ENCODE peak calls at places on chromosome 15, in nine cellular contexts. V, Z, A, W, J, Y, F, C and U are unnamed samples. For H3K4me1 and H3K9me3, the result is how much of the 10 kb centered on the place peaks cover.

GRCh38 chr15:52163321-52164190 is 27.6 kb downstream of the GNB5 start:
- DNase-seq in W (no peak), F (no peak), Y (no peak), J (peak), C (no peak), V (no peak), A (no peak), Z (no peak), U (peak)

GRCh38 chr15:87365221-87365620 is 891.3 kb downstream of the NTRK3 start:
- DNase-seq in W (peak), Y (no peak), F (no peak), V (no peak), A (no peak), C (no peak), J (peak), Z (no peak), U (peak)

GRCh38 chr15:45549831-45550230 is 27.3 kb upstream of the SLC30A4 start:
- DNase-seq in Z (no peak), Y (no peak), A (no peak), W (peak), J (no peak), V (no peak), C (no peak), F (no peak), U (no peak)

GRCh38 chr15:87669846-87670245 is 586.7 kb downstream of the NTRK3 start:
- DNase-seq in F (no peak), Y (no peak), A (no peak), W (no peak), J (no peak), C (no peak), Z (no peak), V (no peak), U (no peak)

GRCh38 chr15:48250640-48251076 is 44.6 kb downstream of the SLC12A1 start:
- DNase-seq in F (no peak), Y (no peak), Z (no peak), J (peak), W (peak), A (no peak), C (peak), V (no peak), U (peak)

GRCh38 chr15:31273258-31273941 is 53.2 kb upstream of the KLF13 start:
- DNase-seq in V (no peak), C (peak), Y (peak), F (no peak), J (no peak), W (no peak), A (peak), Z (no peak), U (no peak)

GRCh38 chr15:55526559-55527036 is 18.6 kb upstream of the DNAAF4 start:
- DNase-seq in A (no peak), F (no peak), V (no peak), C (peak), J (peak), Y (no peak), W (peak), Z (peak), U (no peak)

GRCh38 chr15:37135225-37135624 is 34.9 kb upstream of the MEIS2 start:
- DNase-seq in F (no peak), V (no peak), J (peak), W (peak), Z (no peak), C (no peak), A (no peak), Y (no peak), U (peak)

GRCh38 chr15:60538129-60538528 is 59.2 kb upstream of the ICE2 start:
- DNase-seq in Y (no peak), J (no peak), W (no peak), A (no peak), F (no peak), Z (no peak), C (no peak), V (no peak), U (no peak)

GRCh38 chr15:80893777-80894176 is 95.8 kb downstream of the MESD start:
- DNase-seq in C (no peak), F (no peak), A (peak), J (peak), W (no peak), V (no peak), Z (no peak), Y (no peak), U (no peak)

GRCh38 chr15:43293402-43293801 is 26.7 kb upstream of the TGM5 start:
- DNase-seq in F (no peak), Z (no peak), A (no peak), J (no peak), W (no peak), V (no peak), C (peak), Y (no peak), U (no peak)

GRCh38 chr15:47292638-47293037 is 424.7 kb upstream of the SEMA6D start:
- DNase-seq in Z (no peak), C (no peak), W (no peak), J (no peak), F (no peak), A (no peak), Y (no peak), V (no peak), U (no peak)

GRCh38 chr15:30953731-30954378 is 37.6 kb downstream of the MTMR10 start:
- DNase-seq in Z (no peak), A (peak), Y (no peak), J (no peak), C (peak), W (peak), F (no peak), V (no peak), U (peak)

GRCh38 chr15:63608989-63609388 is 11.8 kb downstream of the FBXL22 start:
- DNase-seq in J (no peak), A (no peak), Y (no peak), C (no peak), Z (no peak), F (no peak), W (no peak), V (no peak), U (no peak)

GRCh38 chr15:62444104-62445027 is 279.3 kb upstream of the C2CD4B start:
- DNase-seq in Z (no peak), J (no peak), F (no peak), Y (no peak), V (no peak), C (no peak), A (peak), W (peak), U (peak)

GRCh38 chr15:35719964-35720507 is 174.1 kb upstream of the DPH6 start:
- DNase-seq in C (no peak), A (no peak), V (no peak), J (no peak), W (no peak), Y (no peak), Z (no peak), F (no peak), U (no peak)

GRCh38 chr15:65094294-65094995 is 17.9 kb downstream of the KBTBD13 start:
- DNase-seq in Z (no peak), V (no peak), A (no peak), W (peak), Y (no peak), F (no peak), J (no peak), C (no peak), U (no peak)

GRCh38 chr15:33370225-33371020 is 59.7 kb downstream of the RYR3 start:
- DNase-seq in F (no peak), W (no peak), V (no peak), C (no peak), Z (no peak), Y (no peak), A (no peak), J (no peak), U (no peak)

GRCh38 chr15:37764733-37765191 is 169.7 kb upstream of the TMCO5A start:
- DNase-seq in J (peak), W (peak), Y (no peak), Z (no peak), V (no peak), A (no peak), F (no peak), C (peak), U (peak)

GRCh38 chr15:90646662-90647305 is 70.4 kb upstream of the BLM start:
- DNase-seq in J (no peak), W (no peak), A (no peak), V (no peak), C (no peak), F (no peak), Y (no peak), Z (no peak), U (no peak)

GRCh38 chr15:75178938-75179772 is 22.5 kb upstream of the C15orf39 start:
- DNase-seq in C (no peak), J (no peak), F (no peak), V (no peak), A (no peak), W (no peak), Y (no peak), Z (peak), U (no peak)

GRCh38 chr15:52101542-52102340 is 10.8 kb downstream of the BCL2L10 start:
- DNase-seq in C (no peak), Z (no peak), W (no peak), Y (no peak), J (no peak), F (no peak), V (no peak), A (no peak), U (no peak)

GRCh38 chr15:55267401-55268053 is 22.1 kb downstream of the RAB27A start:
- DNase-seq in W (no peak), F (peak), Y (no peak), V (peak), Z (no peak), A (peak), C (peak), J (no peak), U (no peak)

GRCh38 chr15:40279437-40280141 is 3.3 kb downstream of the ANKRD63 start:
- DNase-seq in A (peak), J (peak), Y (no peak), V (peak), C (peak), Z (peak), W (peak), F (peak), U (peak)

GRCh38 chr15:63369296-63369695 is 12.3 kb downstream of the CA12 start:
- DNase-seq in Y (no peak), J (no peak), F (no peak), W (peak), A (no peak), V (no peak), C (no peak), Z (no peak), U (no peak)

GRCh38 chr15:39149636-39150035 is 431.2 kb upstream of the THBS1 start:
- DNase-seq in Z (no peak), V (no peak), Y (no peak), W (no peak), J (no peak), F (no peak), A (no peak), C (no peak), U (no peak)

GRCh38 chr15:51576911-51577500 is 45.6 kb downstream of the DMXL2 start:
- DNase-seq in V (no peak), A (no peak), Y (no peak), W (peak), J (no peak), Z (no peak), F (no peak), C (peak), U (no peak)

GRCh38 chr15:96585634-96586386 is 255.3 kb downstream of the NR2F2 start:
- DNase-seq in C (no peak), J (peak), A (no peak), Z (no peak), Y (no peak), W (no peak), V (no peak), F (no peak), U (no peak)

GRCh38 chr15:69609176-69609575 is 156.6 kb downstream of the RPLP1 start:
- DNase-seq in F (no peak), W (peak), A (no peak), C (no peak), J (no peak), Y (no peak), Z (no peak), V (no peak), U (peak)

GRCh38 chr15:63601727-63602185 is 4.6 kb downstream of the FBXL22 start:
- DNase-seq in F (no peak), C (no peak), Z (no peak), W (no peak), A (no peak), Y (no peak), J (no peak), V (no peak), U (no peak)

GRCh38 chr15:36362508-36362907 is 216.9 kb upstream of the CDIN1 start:
- DNase-seq in F (no peak), C (no peak), Y (no peak), A (no peak), V (no peak), W (no peak), J (no peak), Z (no peak), U (no peak)

GRCh38 chr15:72307036-72307435 is 12.9 kb downstream of the CELF6 start:
- DNase-seq in Y (no peak), A (no peak), W (no peak), C (no peak), F (no peak), J (no peak), Z (no peak), V (no peak), U (no peak)

GRCh38 chr15:51649659-51650521 is 27.3 kb upstream of the DMXL2 start:
- DNase-seq in Y (no peak), C (peak), W (peak), Z (no peak), J (peak), V (peak), F (peak), A (no peak), U (peak)

GRCh38 chr15:96122077-96123027 is 208.1 kb upstream of the NR2F2 start:
- DNase-seq in V (no peak), W (peak), Y (no peak), J (peak), Z (no peak), F (no peak), C (peak), A (no peak), U (no peak)

GRCh38 chr15:60315878-60316277 is 81.9 kb downstream of the ANXA2 start:
- DNase-seq in A (no peak), C (no peak), J (no peak), Z (no peak), V (no peak), Y (no peak), F (no peak), W (no peak), U (no peak)

GRCh38 chr15:85556618-85556895 is 176.2 kb downstream of the AKAP13 start:
- DNase-seq in Z (no peak), V (no peak), Y (no peak), J (no peak), W (no peak), C (no peak), A (no peak), F (no peak), U (no peak)
- H3K4me1 ChIP-seq in Z (under half), V (under half), Y (under half), J (under half), W (under half), C (under half), A (under half), F (under half), U (under half)

DNA sequence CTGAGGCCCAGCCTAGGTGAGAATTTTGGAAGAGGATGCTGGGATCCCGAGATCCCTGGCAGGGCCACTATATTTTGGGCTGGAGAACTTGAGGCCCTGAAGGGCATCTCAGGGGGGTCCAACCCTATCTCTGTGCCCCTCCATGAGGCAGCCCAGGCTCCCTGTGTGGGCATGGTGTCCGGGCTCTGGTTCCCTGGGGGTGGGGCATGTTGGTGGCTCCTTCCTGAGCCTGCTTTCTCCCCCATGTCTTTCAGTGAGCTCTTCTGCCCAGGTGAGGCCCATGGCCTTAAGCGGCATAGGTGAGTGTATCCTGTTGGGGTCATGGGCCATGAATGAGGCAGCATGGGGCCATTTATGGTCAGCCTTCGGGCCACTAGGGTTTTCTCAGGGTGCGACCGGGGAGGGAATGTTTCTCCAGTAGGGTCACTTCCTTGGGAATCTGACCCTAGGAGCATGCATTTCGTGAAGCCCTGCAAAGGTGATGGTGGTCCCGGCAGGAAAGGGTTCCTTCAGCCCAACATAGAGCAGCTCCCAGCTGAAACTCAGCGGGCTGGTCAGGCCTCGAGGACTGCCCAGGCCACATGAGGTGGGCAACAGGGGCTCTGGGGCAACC is 191.3 kb downstream of the UBE3A start:
- DNase-seq in C (no peak), Y (no peak), W (no peak), V (no peak), F (no peak), A (peak), Z (no peak), J (no peak), U (no peak)
- H3K9me3 ChIP-seq in C (under half), Y (under half), W (half or more), V (under half), F (under half), A (under half), Z (under half), J (under half), U (under half)

GRCh38 chr15:68580026-68580882 is 1.5 kb downstream of the CORO2B start:
- DNase-seq in J (no peak), C (no peak), Z (peak), Y (no peak), V (no peak), A (peak), W (no peak), F (no peak), U (no peak)
- H3K27ac ChIP-seq in J (no peak), C (no peak), Z (no peak), Y (peak), V (no peak), A (no peak), W (no peak), F (no peak), U (no peak)

GRCh38 chr15:56948766-56949105 is 30.3 kb downstream of the TCF12 start:
- DNase-seq in C (no peak), V (no peak), J (peak), F (no peak), Z (no peak), Y (no peak), W (no peak), A (no peak), U (no peak)

GRCh38 chr15:56943398-56943797 is 25.0 kb downstream of the TCF12 start:
- DNase-seq in V (no peak), J (no peak), Y (no peak), C (no peak), Z (no peak), A (no peak), W (no peak), F (no peak), U (no peak)

GRCh38 chr15:56948000-56948765 is 29.7 kb downstream of the TCF12 start:
- DNase-seq in J (no peak), F (no peak), A (no peak), Y (no peak), Z (no peak), W (no peak), V (no peak), C (no peak), U (no peak)

GRCh38 chr15:56944485-56944884 is 26.0 kb downstream of the TCF12 start:
- DNase-seq in C (no peak), W (no peak), F (no peak), J (no peak), Y (no peak), Z (no peak), A (no peak), V (no peak), U (no peak)

DNA sequence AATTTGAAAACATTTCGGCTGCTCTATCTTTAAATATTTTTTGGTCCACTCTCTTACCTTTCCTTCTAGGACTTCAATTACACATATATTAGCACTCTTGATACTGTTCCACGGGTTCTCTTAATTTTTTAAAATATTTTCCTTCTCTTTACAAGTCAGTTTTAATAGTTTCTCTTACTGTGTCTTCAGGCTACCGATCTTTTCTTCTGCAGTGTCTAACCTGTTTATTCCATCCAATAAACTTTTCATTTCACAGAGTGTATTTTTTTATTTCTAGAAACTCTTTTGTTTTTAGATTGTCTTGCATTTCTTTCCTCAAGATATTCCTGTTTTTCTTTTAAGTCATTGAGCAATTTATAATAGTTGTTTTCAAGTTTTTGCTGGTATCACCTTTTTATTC is 27.7 kb downstream of the TCF12 start:
- DNase-seq in V (no peak), F (no peak), W (no peak), A (no peak), Z (no peak), C (no peak), J (no peak), Y (no peak), U (no peak)
- H3K4me1 ChIP-seq in V (under half), F (under half), W (under half), A (under half), Z (under half), C (under half), J (under half), Y (under half), U (under half)

DNA sequence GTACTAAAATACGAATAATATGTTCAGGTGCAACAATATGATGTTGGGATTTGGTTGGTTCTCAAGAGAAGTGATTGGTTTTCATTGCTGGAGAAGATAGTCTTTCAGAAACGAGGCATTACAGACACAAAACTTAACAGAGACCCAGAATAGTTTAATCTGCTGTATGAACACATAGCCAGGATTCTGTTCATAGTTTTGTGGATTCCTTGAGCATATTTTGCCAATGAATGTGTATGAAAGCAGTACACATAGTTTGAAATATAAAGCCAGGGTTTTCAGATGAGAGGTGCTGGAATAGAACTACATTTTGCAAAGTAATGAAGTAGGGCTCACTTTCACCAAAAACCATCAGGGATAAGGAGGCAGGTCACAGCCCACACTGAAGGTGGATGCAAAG is 5.7 kb upstream of the MCTP2 start:
- DNase-seq in Z (no peak), J (no peak), W (no peak), A (no peak), C (no peak), F (no peak), V (no peak), Y (no peak), U (no peak)
- H3K9me3 ChIP-seq in Z (under half), J (under half), W (under half), A (under half), C (under half), F (under half), V (under half), Y (under half), U (under half)

DNA sequence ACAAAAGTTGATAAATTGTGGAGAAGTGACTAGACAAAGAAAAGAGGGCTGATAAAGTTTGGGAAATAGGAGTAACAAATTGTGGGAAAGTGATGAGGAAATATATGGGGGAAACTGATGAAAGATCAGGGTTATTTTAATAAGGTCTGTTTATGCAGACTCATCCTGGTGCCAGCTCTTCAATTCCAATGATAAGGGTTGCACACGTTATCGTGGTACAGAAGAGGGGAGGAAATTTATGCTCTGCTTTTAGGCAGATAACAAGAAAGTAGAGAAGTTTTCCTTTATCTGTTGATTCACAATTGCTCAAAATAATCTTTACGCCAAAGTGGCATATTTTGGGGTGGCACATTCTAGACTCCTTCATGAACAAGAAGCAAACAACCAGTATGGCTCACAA is 32.1 kb upstream of the LIPC start:
- DNase-seq in A (no peak), V (no peak), Y (no peak), F (no peak), Z (no peak), C (no peak), J (no peak), W (no peak), U (no peak)
- H3K27ac ChIP-seq in A (no peak), V (no peak), Y (no peak), F (no peak), Z (no peak), C (no peak), J (no peak), W (no peak), U (no peak)